ENCODE peak calls at places on chromosomes 6 and 20, in four cellular contexts. B is Peyer's patch, E is heart left ventricle, L is psoas muscle. N is an unnamed sample. For H3K4me1, the result is how much of the 10 kb centered on the place peaks cover.

GRCh38 chr6:170205126-170205525 is 85.8 kb downstream of the DLL1 start:
- DNase-seq in B (peak), E (no peak), L (no peak), N (no peak)

GRCh38 chr6:32622545-32623401 is 14.4 kb upstream of the HLA-DQA1 start:
- DNase-seq in B (no peak), E (no peak), L (peak), N (peak)

GRCh38 chr6:135640449-135641111 is 143.0 kb upstream of the AHI1 start:
- DNase-seq in B (no peak), E (no peak), L (no peak), N (no peak)

GRCh38 chr6:138266095-138266494 is 47.8 kb upstream of the PBOV1 start:
- DNase-seq in B (no peak), E (no peak), L (no peak), N (no peak)

GRCh38 chr6:25449774-25450173 is 170.6 kb downstream of the CARMIL1 start:
- DNase-seq in B (no peak), E (no peak), L (no peak), N (no peak)

GRCh38 chr6:108587258-108588059 is 26.7 kb downstream of the FOXO3 start:
- DNase-seq in B (no peak), E (no peak), L (no peak), N (no peak)

GRCh38 chr20:37526238-37526838 is 1.3 kb downstream of the BLCAP start:
- DNase-seq in B (peak), E (no peak), L (no peak), N (no peak)

GRCh38 chr6:47524136-47524840 is 46.7 kb downstream of the CD2AP start:
- DNase-seq in B (no peak), E (no peak), L (no peak), N (no peak)

GRCh38 chr20:25540273-25540672 is 45.1 kb downstream of the NINL start:
- DNase-seq in B (peak), E (no peak), L (no peak), N (no peak)

GRCh38 chr20:59577037-59577808 is 27.1 kb upstream of the PHACTR3 start:
- DNase-seq in B (no peak), E (no peak), L (no peak), N (no peak)

GRCh38 chr20:62191781-62192559 is 9.1 kb downstream of the MTG2 start:
- DNase-seq in B (no peak), E (no peak), L (peak), N (no peak)

GRCh38 chr6:17725083-17725482 is 18.4 kb upstream of the NUP153 start:
- DNase-seq in B (no peak), E (peak), L (no peak), N (no peak)

GRCh38 chr6:144266091-144266649 is 19.0 kb upstream of the UTRN start:
- DNase-seq in B (no peak), E (peak), L (peak), N (no peak)

GRCh38 chr6:101539510-101540245 is 146.2 kb downstream of the GRIK2 start:
- DNase-seq in B (no peak), E (no peak), L (no peak), N (no peak)

GRCh38 chr6:146990821-146991798 is 213.1 kb upstream of the STXBP5 start:
- DNase-seq in B (no peak), E (no peak), L (no peak), N (no peak)

GRCh38 chr20:54257090-54257816 is 49.4 kb downstream of the PFDN4 start:
- DNase-seq in B (no peak), E (no peak), L (no peak), N (no peak)

GRCh38 chr20:35929301-35929700 is 25.0 kb downstream of the SCAND1 start:
- DNase-seq in B (no peak), E (no peak), L (no peak), N (no peak)

GRCh38 chr6:65955034-65955433 is 248.0 kb upstream of the EYS start:
- DNase-seq in B (no peak), E (no peak), L (no peak), N (no peak)

GRCh38 chr6:34970962-34971361 is 81.9 kb downstream of the ANKS1A start:
- DNase-seq in B (no peak), E (no peak), L (no peak), N (no peak)

GRCh38 chr20:24484081-24484450 is 14.6 kb downstream of the SYNDIG1 start:
- DNase-seq in B (no peak), E (no peak), L (no peak), N (no peak)

GRCh38 chr20:48683467-48684175 is 144.2 kb downstream of the PREX1 start:
- DNase-seq in B (no peak), E (no peak), L (no peak), N (no peak)
- H3K4me1 ChIP-seq in B (under half), E (half or more), L (half or more), N (under half)

DNA sequence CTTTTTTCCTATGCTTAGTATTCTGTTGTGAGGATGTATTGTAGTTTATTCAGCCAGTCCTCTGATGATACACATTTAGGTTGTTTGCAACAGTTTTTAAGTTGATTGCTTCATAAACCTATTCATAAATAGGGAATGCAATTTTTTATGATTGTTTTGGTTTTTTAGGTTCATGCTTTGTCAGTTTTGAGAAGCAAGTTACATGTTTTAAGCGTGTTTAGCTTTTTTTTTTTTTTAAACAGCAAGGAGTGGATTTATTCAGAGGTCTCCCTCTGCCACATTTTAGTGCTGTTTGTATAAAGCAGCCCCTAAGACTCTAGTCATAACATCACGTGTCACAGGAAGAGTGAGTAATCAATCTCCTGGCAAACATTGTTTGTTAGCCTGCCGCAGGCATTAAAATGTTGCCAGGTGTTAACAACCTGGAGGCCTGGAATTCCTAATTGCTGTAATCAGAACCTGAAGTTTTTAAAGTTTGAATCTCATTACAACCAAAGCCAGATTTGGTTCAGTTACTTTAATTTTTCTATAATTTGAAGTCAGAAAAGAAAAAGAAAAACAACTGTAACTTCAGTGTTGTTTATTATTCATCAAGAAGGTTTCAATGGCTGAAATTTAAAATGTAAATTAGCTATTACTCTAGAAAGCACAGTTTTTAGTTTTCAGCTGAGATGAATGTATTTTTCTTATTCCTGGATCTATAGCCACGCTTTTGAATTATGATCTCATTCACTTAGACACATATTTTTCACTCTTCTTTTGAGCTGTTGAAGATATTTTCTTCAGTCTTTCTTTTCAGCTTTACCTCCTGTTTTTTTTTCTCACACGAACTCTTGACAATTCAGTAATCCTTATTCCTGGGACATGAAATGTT is 59.2 kb downstream of the KCNS1 start:
- DNase-seq in B (no peak), E (no peak), L (no peak), N (no peak)
- H3K4me3 ChIP-seq in B (no peak), E (no peak), L (no peak), N (no peak)

DNA sequence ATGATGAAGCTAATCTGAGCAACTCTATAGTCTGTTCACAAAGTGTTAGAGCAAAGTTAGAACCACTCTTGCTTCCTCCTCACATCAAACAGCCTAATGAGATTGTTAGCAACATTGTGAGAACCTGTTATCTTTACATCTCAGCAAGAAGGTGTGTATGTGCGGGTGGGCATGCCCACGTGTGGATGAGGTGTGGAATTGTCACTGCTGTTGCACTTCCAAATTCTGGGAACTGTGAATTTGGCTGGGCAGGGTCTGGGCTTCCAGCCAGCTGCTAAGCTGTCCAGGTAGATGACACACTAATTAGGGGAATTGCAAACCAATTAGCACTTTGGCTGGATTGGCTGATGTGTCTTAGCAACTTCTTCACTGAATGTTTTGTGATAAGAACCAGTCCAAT is 848.1 kb downstream of the DHX35 start:
- DNase-seq in B (no peak), E (no peak), L (no peak), N (no peak)
- H3K27ac ChIP-seq in B (no peak), E (no peak), L (no peak), N (no peak)

GRCh38 chr6:39009476-39009875 is 39.1 kb upstream of the GLP1R start:
- DNase-seq in B (no peak), E (no peak), L (no peak), N (no peak)
- H3K4me1 ChIP-seq in B (under half), E (under half), L (under half), N (under half)

GRCh38 chr6:104957301-104958177 is 632 bp downstream of the LIN28B start:
- DNase-seq in B (no peak), E (peak), L (no peak), N (no peak)

GRCh38 chr6:104958178-104958520 is 1.2 kb downstream of the LIN28B start:
- DNase-seq in B (no peak), E (no peak), L (no peak), N (no peak)

GRCh38 chr6:104956663-104957294 is at the start of gene LIN28B:
- DNase-seq in B (no peak), E (no peak), L (no peak), N (no peak)

GRCh38 chr6:104959453-104959858 is 2.5 kb downstream of the LIN28B start:
- DNase-seq in B (no peak), E (no peak), L (no peak), N (no peak)

GRCh38 chr6:104958720-104959452 is 2.0 kb downstream of the LIN28B start:
- DNase-seq in B (no peak), E (no peak), L (no peak), N (no peak)
- H3K4me3 ChIP-seq in B (no peak), E (no peak), L (no peak), N (no peak)

DNA sequence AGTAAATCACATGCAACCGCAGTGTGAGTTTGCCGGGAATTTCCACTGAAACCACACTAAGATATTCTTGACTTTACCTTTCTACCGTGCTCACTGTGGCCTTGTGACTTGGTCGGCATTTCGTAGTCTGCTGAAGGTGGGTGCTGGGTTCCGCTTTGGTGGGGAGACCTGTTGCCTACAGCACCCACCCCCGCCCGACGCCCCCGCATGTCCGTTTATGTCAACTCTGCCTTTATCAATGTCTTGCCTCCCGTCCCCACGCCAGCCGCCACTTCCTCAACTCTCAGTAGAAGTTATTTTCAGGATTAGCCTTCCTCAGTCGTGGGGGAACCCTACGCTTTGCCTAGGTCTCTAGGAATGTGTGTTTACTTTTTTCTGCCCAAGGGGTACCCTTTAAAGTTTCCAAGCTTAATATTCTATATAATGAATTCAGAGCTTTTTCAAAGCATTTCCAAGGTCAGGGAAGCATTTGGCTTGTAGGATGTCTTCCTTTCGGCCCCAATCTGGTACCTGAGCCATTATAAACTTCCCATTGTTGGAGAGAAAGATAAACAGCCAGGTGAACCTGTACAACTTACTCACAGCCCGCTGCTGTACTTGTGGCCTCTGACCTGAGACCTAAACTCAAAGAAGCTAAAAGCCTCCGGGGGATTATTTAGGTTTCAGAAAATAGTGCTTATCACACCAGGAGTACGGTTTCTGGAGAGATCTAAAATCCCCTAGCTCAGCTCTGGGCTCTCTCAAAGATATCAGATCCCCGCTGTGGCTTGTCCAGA is 54.2 kb downstream of the TBC1D7 start:
- DNase-seq in B (peak), E (peak), L (no peak), N (peak)
- H3K27ac ChIP-seq in B (peak), E (no peak), L (no peak), N (no peak)

GRCh38 chr20:17965042-17965697 is 3.4 kb downstream of the SNX5 start:
- DNase-seq in B (peak), E (no peak), L (no peak), N (no peak)
- H3K4me1 ChIP-seq in B (under half), E (half or more), L (half or more), N (half or more)